ENCODE peak calls at places on chromosomes 16 and 17, in six cellular contexts. V, U, O, E, F and D are unnamed samples.
A peak's percentile ranks its signal among the peaks of the same experiment; 100 is the strongest.

GRCh38 chr17:75447951-75448856 is 8.2 kb upstream of the TMEM94 start:
- DNase-seq in U (no peak), F (no peak), E (no peak), V (no peak), O (no peak), D (no peak)

GRCh38 chr16:24525970-24526559 is 13.3 kb upstream of the RBBP6 start:
- DNase-seq in V (peak; percentile 82), O (peak; percentile 58), F (peak; percentile 28), U (no peak), E (peak; percentile 87), D (no peak)

GRCh38 chr17:21061971-21062526 is 19.2 kb upstream of the USP22 start:
- DNase-seq in V (no peak), F (no peak), E (no peak), O (no peak), U (no peak), D (no peak)

GRCh38 chr16:75264531-75264998 is 13.1 kb upstream of the BCAR1 start:
- DNase-seq in V (no peak), O (peak; percentile 65), E (no peak), F (peak; percentile 45), U (no peak), D (no peak)

GRCh38 chr17:6067060-6067459 is 3.1 kb upstream of the WSCD1 start:
- DNase-seq in O (no peak), F (peak; percentile 27), U (no peak), V (no peak), E (no peak), D (no peak)

GRCh38 chr16:31568577-31569359 is 41.1 kb downstream of the AHSP start:
- DNase-seq in F (no peak), U (no peak), O (no peak), V (no peak), E (no peak), D (no peak)

GRCh38 chr16:22353188-22353919 is 21.1 kb downstream of the CDR2 start:
- DNase-seq in E (peak; percentile 32), F (no peak), U (no peak), V (peak; percentile 54), O (peak; percentile 90), D (no peak)

GRCh38 chr16:48334325-48334724 is 50.9 kb downstream of the SIAH1 start:
- DNase-seq in O (no peak), E (no peak), V (no peak), U (no peak), F (no peak), D (no peak)

GRCh38 chr17:3678095-3678820 is 9.6 kb downstream of the EMC6 start:
- DNase-seq in F (no peak), O (no peak), V (no peak), U (no peak), E (no peak), D (no peak)

GRCh38 chr16:86857807-86858206 is 279.5 kb downstream of the FOXL1 start:
- DNase-seq in O (no peak), E (no peak), F (no peak), V (no peak), U (no peak), D (no peak)

GRCh38 chr17:41404024-41404651 is 6.7 kb upstream of the KRT31 start:
- DNase-seq in V (peak; percentile 82), O (peak; percentile 86), E (peak; percentile 94), U (no peak), F (no peak), D (peak; percentile 22)

GRCh38 chr17:74780443-74781238 is 4.5 kb upstream of the NAT9 start:
- DNase-seq in V (peak; percentile 76), O (no peak), F (no peak), E (peak; percentile 47), U (peak; percentile 35), D (peak; percentile 21)

GRCh38 chr17:14078027-14078426 is 8.7 kb downstream of the COX10 start:
- DNase-seq in F (no peak), V (no peak), U (no peak), O (peak; percentile 22), E (no peak), D (no peak)

GRCh38 chr17:58330997-58331814 is 2.6 kb upstream of the TSPOAP1 start:
- DNase-seq in U (peak; percentile 80), V (no peak), F (no peak), E (no peak), O (no peak), D (peak; percentile 54)

GRCh38 chr17:37182786-37183185 is 193.0 kb upstream of the C17orf78 start:
- DNase-seq in O (peak; percentile 38), E (peak; percentile 27), V (no peak), F (no peak), U (no peak), D (no peak)

GRCh38 chr17:64084086-64084939 is 45.6 kb downstream of the ERN1 start:
- DNase-seq in F (no peak), U (no peak), V (peak; percentile 75), E (no peak), O (peak; percentile 65), D (no peak)

GRCh38 chr16:57951204-57951960 is 19.5 kb downstream of the CNGB1 start:
- DNase-seq in O (no peak), E (no peak), U (no peak), F (no peak), V (no peak), D (no peak)

GRCh38 chr17:13864551-13864950 is 204.8 kb upstream of the COX10 start:
- DNase-seq in F (no peak), E (no peak), V (no peak), O (peak; percentile 33), U (no peak), D (no peak)

GRCh38 chr17:66383353-66383752 is 80.9 kb downstream of the PRKCA start:
- DNase-seq in U (no peak), E (no peak), V (no peak), O (peak; percentile 95), F (no peak), D (no peak)

GRCh38 chr17:41676058-41676419 is 12.6 kb upstream of the EIF1 start:
- DNase-seq in F (no peak), U (no peak), O (no peak), E (no peak), V (no peak), D (no peak)

GRCh38 chr16:84408314-84408690 is 40.0 kb downstream of the ATP2C2 start:
- DNase-seq in E (no peak), O (no peak), V (no peak), F (no peak), U (no peak), D (no peak)

GRCh38 chr17:82577300-82577699 is 57.8 kb downstream of the FOXK2 start:
- DNase-seq in F (no peak), O (no peak), V (no peak), E (no peak), U (no peak), D (no peak)

GRCh38 chr16:51159864-51160263 is 8.8 kb upstream of the SALL1 start:
- DNase-seq in F (no peak), U (no peak), V (no peak), E (no peak), O (no peak), D (no peak)

GRCh38 chr17:62718420-62718819 is 89.7 kb downstream of the MARCHF10 start:
- DNase-seq in V (no peak), U (no peak), F (no peak), O (peak; percentile 91), E (no peak), D (peak; percentile 16)

GRCh38 chr17:70329751-70330150 is 160.4 kb downstream of the KCNJ2 start:
- DNase-seq in V (no peak), F (no peak), O (no peak), E (no peak), U (no peak), D (no peak)

GRCh38 chr17:77371888-77372443 is 231.2 kb downstream of the SEC14L1 start:
- DNase-seq in F (no peak), V (no peak), E (no peak), U (no peak), O (no peak), D (peak; percentile 7)

GRCh38 chr16:28975158-28975603 is 603 bp downstream of the SPNS1 start:
- DNase-seq in U (no peak), V (no peak), F (no peak), O (no peak), E (peak; percentile 6), D (no peak)

GRCh38 chr16:81485824-81486554 is 41.4 kb downstream of the CMIP start:
- DNase-seq in F (peak; percentile 77), V (no peak), U (no peak), E (no peak), O (no peak), D (no peak)

GRCh38 chr16:82152192-82152591 is 17.8 kb downstream of the MPHOSPH6 start:
- DNase-seq in F (no peak), E (no peak), V (no peak), O (peak; percentile 84), U (no peak), D (no peak)

GRCh38 chr16:81578636-81579413 is 134.2 kb downstream of the CMIP start:
- DNase-seq in V (no peak), E (no peak), F (no peak), U (no peak), O (no peak), D (no peak)

GRCh38 chr17:51164911-51165679 is 1.1 kb upstream of the NME2 start:
- DNase-seq in F (peak; percentile 32), E (no peak), O (no peak), V (peak; percentile 28), U (no peak), D (no peak)

GRCh38 chr17:65794572-65794971 is 233.1 kb upstream of the AXIN2 start:
- DNase-seq in E (peak; percentile 45), V (peak; percentile 63), O (peak; percentile 38), U (no peak), F (no peak), D (no peak)

GRCh38 chr17:16987830-16988601 is 16.1 kb upstream of the TNFRSF13B start:
- DNase-seq in O (peak; percentile 59), U (peak; percentile 78), E (peak; percentile 52), V (peak; percentile 59), F (peak; percentile 53), D (peak; percentile 67)

GRCh38 chr16:24748242-24748641 is 18.8 kb downstream of the TNRC6A start:
- DNase-seq in F (peak; percentile 56), E (peak; percentile 79), U (no peak), V (peak; percentile 29), O (peak; percentile 90), D (no peak)

GRCh38 chr16:67518676-67519075 is 10.0 kb upstream of the RIPOR1 start:
- DNase-seq in F (no peak), E (no peak), O (no peak), V (no peak), U (no peak), D (no peak)

GRCh38 chr16:15807603-15808009 is 49.2 kb downstream of the MYH11 start:
- DNase-seq in U (no peak), O (no peak), E (no peak), V (no peak), F (no peak), D (no peak)

GRCh38 chr17:14903810-14904209 is 361.3 kb downstream of the PMP22 start:
- DNase-seq in E (no peak), U (no peak), F (no peak), O (peak; percentile 18), V (no peak), D (no peak)

GRCh38 chr16:4631444-4631843 is 6.8 kb downstream of the MGRN1 start:
- DNase-seq in O (peak; percentile 10), E (no peak), F (no peak), V (no peak), U (no peak), D (no peak)

GRCh38 chr16:78543066-78543465 is 443.6 kb downstream of the WWOX start:
- DNase-seq in E (no peak), U (no peak), F (no peak), O (peak; percentile 12), V (no peak), D (no peak)